ENCODE peak calls at places on chromosome 12, in eight cellular contexts. C is HuH-7.5; N is coronary artery; V is HCT116; I is iPS-NIHi11; D is HFFc6; K is stimulated activated CD4-positive, alpha-beta T cell treated with anti-CD3 and anti-CD28 coated beads, Interleukin-1b, Interleukin-23, amount 100 ng/mL, for 48 hours; M is HL-60. X is an unnamed sample.
A peak's percentile ranks its signal among the peaks of the same experiment; 100 is the strongest.

GRCh38 chr12:93165384-93165932 is 212.3 kb upstream of the NUDT4 start:
- DNase-seq in V (no peak), C (no peak), N (no peak), I (no peak), D (no peak), M (no peak), K (no peak), X (no peak)

GRCh38 chr12:108511633-108512540 is 3.2 kb upstream of the FICD start:
- DNase-seq in D (peak; percentile 49), M (no peak), I (peak; percentile 75), C (peak; percentile 40), V (peak; percentile 50), K (peak; percentile 77), N (no peak), X (peak; percentile 10)

GRCh38 chr12:54026640-54027441 is 1.4 kb upstream of the HOXC6 start:
- DNase-seq in D (no peak), I (no peak), K (no peak), V (no peak), M (no peak), C (no peak), N (no peak), X (no peak)

GRCh38 chr12:8822298-8822697 is at the start of gene A2ML1:
- DNase-seq in D (no peak), C (no peak), K (no peak), M (no peak), I (no peak), N (no peak), V (no peak), X (no peak)

GRCh38 chr12:18492372-18493025 is 231.2 kb downstream of the PIK3C2G start:
- DNase-seq in N (no peak), I (no peak), C (no peak), V (no peak), M (no peak), D (peak; percentile 1), K (no peak), X (peak; percentile 9)

GRCh38 chr12:92505373-92506340 is 197.1 kb upstream of the PLEKHG7 start:
- DNase-seq in I (peak; percentile 18), C (no peak), N (no peak), M (peak; percentile 35), V (no peak), D (no peak), K (peak; percentile 66), X (no peak)

GRCh38 chr12:87428701-87429277 is 600.4 kb downstream of the C12orf50 start:
- DNase-seq in M (no peak), V (no peak), D (no peak), I (no peak), N (no peak), C (no peak), K (no peak), X (peak; percentile 12)

GRCh38 chr12:113861708-113862312 is 104.3 kb downstream of the RBM19 start:
- DNase-seq in I (peak; percentile 59), K (no peak), N (no peak), V (no peak), C (no peak), M (no peak), D (no peak), X (no peak)

GRCh38 chr12:9776795-9777194 is 16.1 kb upstream of the CD69 start:
- DNase-seq in D (no peak), V (no peak), K (no peak), M (no peak), N (no peak), C (no peak), I (no peak), X (no peak)

GRCh38 chr12:124508323-124509096 is 58.9 kb downstream of the NCOR2 start:
- DNase-seq in N (no peak), M (no peak), I (no peak), K (no peak), D (peak; percentile 18), C (no peak), V (no peak), X (no peak)

GRCh38 chr12:9334964-9335363 is 126.8 kb upstream of the PZP start:
- DNase-seq in V (no peak), D (no peak), C (no peak), M (no peak), I (no peak), K (no peak), N (no peak), X (no peak)

GRCh38 chr12:57483466-57483865 is 3.8 kb upstream of the ARHGAP9 start:
- DNase-seq in K (no peak), V (no peak), C (no peak), M (no peak), D (peak; percentile 44), N (no peak), I (no peak), X (peak; percentile 49)

GRCh38 chr12:117664169-117664568 is 302.7 kb upstream of the NOS1 start:
- DNase-seq in I (no peak), M (no peak), C (no peak), N (no peak), D (no peak), V (no peak), K (no peak), X (no peak)

GRCh38 chr12:102043928-102044327 is 17.9 kb downstream of the WASHC3 start:
- DNase-seq in N (no peak), I (no peak), K (no peak), V (no peak), C (no peak), M (no peak), D (no peak), X (no peak)

GRCh38 chr12:42422785-42423184 is 96.8 kb downstream of the PPHLN1 start:
- DNase-seq in D (no peak), V (no peak), M (no peak), N (no peak), K (no peak), I (no peak), C (no peak), X (no peak)

GRCh38 chr12:92257261-92257660 is 111.6 kb upstream of the BTG1 start:
- DNase-seq in K (no peak), M (no peak), N (no peak), I (no peak), C (no peak), V (no peak), D (no peak), X (no peak)

GRCh38 chr12:124762384-124762783 is 101.3 kb downstream of the SCARB1 start:
- DNase-seq in C (no peak), I (no peak), M (no peak), K (no peak), V (no peak), D (no peak), N (no peak), X (no peak)

GRCh38 chr12:47362131-47362686 is 282.4 kb upstream of the AMIGO2 start:
- DNase-seq in N (no peak), K (no peak), I (no peak), C (no peak), D (no peak), V (no peak), M (no peak), X (no peak)

GRCh38 chr12:131274906-131275305 is 321.2 kb downstream of the ADGRD1 start:
- DNase-seq in K (no peak), V (no peak), I (no peak), N (no peak), C (no peak), M (no peak), D (no peak), X (no peak)

GRCh38 chr12:6266431-6267006 is 44.0 kb upstream of the PLEKHG6 start:
- DNase-seq in I (no peak), N (no peak), M (no peak), K (no peak), D (no peak), C (no peak), V (no peak), X (no peak)

GRCh38 chr12:49334226-49334625 is 2.8 kb downstream of the C1QL4 start:
- DNase-seq in V (no peak), M (no peak), N (no peak), C (no peak), D (no peak), I (no peak), K (no peak), X (no peak)

GRCh38 chr12:3203713-3204112 is 126.5 kb downstream of the TSPAN9 start:
- DNase-seq in V (no peak), M (no peak), K (no peak), N (no peak), I (no peak), C (no peak), D (no peak), X (no peak)

GRCh38 chr12:8081228-8081920 is 700 bp upstream of the NECAP1 start:
- DNase-seq in I (no peak), C (no peak), V (no peak), K (peak; percentile 29), D (no peak), M (no peak), N (no peak), X (no peak)

GRCh38 chr12:109539508-109539907 is 33.8 kb downstream of the MMAB start:
- DNase-seq in C (no peak), M (no peak), K (no peak), V (no peak), N (no peak), D (no peak), I (no peak), X (no peak)

GRCh38 chr12:50326636-50327284 is 43.4 kb upstream of the LIMA1 start:
- DNase-seq in I (no peak), V (no peak), M (no peak), N (no peak), C (no peak), K (no peak), D (peak; percentile 19), X (no peak)

GRCh38 chr12:106584104-106585064 is 1.6 kb downstream of the RFX4 start:
- DNase-seq in V (no peak), N (no peak), D (no peak), M (no peak), K (no peak), I (no peak), C (no peak), X (no peak)

GRCh38 chr12:6899837-6900519 is 4.6 kb upstream of the LRRC23 start:
- DNase-seq in D (no peak), N (no peak), M (peak; percentile 49), V (no peak), K (peak; percentile 27), C (no peak), I (peak; percentile 24), X (no peak)

GRCh38 chr12:57815177-57816000 is 3.1 kb downstream of the AVIL start:
- DNase-seq in C (no peak), K (peak; percentile 30), I (peak; percentile 67), V (no peak), D (no peak), M (no peak), N (peak; percentile 68), X (no peak)

GRCh38 chr12:115597157-115597712 is 680.3 kb downstream of the MED13L start:
- DNase-seq in N (no peak), M (no peak), C (no peak), V (peak; percentile 16), K (peak; percentile 8), D (peak; percentile 78), I (no peak), X (no peak)

GRCh38 chr12:109822951-109823411 is 10.2 kb downstream of the TRPV4 start:
- DNase-seq in N (no peak), K (no peak), D (no peak), I (peak; percentile 57), C (no peak), M (no peak), V (no peak), X (no peak)

GRCh38 chr12:32400114-32400672 is 835 bp downstream of the FGD4 start:
- DNase-seq in K (no peak), C (peak; percentile 51), V (peak; percentile 7), M (no peak), D (no peak), N (no peak), I (peak; percentile 65), X (no peak)

X was measured in AG04449.